ENCODE peak calls at places on chromosomes 5 and 9, in six cellular contexts. B is occipital lobe; W is sigmoid colon; K is activated CD4-positive, alpha-beta T cell treated with anti-CD3 and anti-CD28 coated beads for 4 hours; I is HS-27A; N is EL. F is an unnamed sample.

GRCh38 chr9:19464764-19465570 is 56.2 kb downstream of the ACER2 start:
- DNase-seq in N (peak; percentile 61), B (peak; percentile 76), W (peak; percentile 90), K (peak; percentile 72), I (no peak), F (no peak)

GRCh38 chr9:99127372-99128132 is 22.6 kb downstream of the TGFBR1 start:
- DNase-seq in K (no peak), N (peak; percentile 70), I (no peak), B (no peak), W (no peak), F (no peak)

GRCh38 chr9:130833324-130833990 is 1.6 kb upstream of the ABL1 start:
- DNase-seq in I (no peak), N (peak; percentile 59), W (no peak), B (no peak), K (no peak), F (no peak)

GRCh38 chr9:37953775-37954437 is 50.0 kb upstream of the SLC25A51 start:
- DNase-seq in K (peak; percentile 19), I (peak; percentile 94), W (no peak), N (peak; percentile 99), B (no peak), F (peak; percentile 97)

GRCh38 chr5:177997846-177998245 is 1.8 kb upstream of the PROP1 start:
- DNase-seq in B (no peak), N (no peak), K (no peak), I (no peak), W (no peak), F (no peak)

GRCh38 chr9:96173640-96174039 is 128.3 kb downstream of the HSD17B3 start:
- DNase-seq in B (no peak), N (no peak), W (no peak), I (no peak), K (no peak), F (no peak)

GRCh38 chr9:123044556-123044955 is 11.1 kb downstream of the GPR21 start:
- DNase-seq in W (no peak), B (no peak), I (no peak), K (no peak), N (peak; percentile 46), F (peak; percentile 22)

GRCh38 chr9:76027426-76027825 is 137.0 kb downstream of the PCSK5 start:
- DNase-seq in N (no peak), W (no peak), B (no peak), I (no peak), K (peak; percentile 21), F (no peak)

GRCh38 chr5:71714911-71715310 is 4.2 kb upstream of the CARTPT start:
- DNase-seq in W (no peak), N (no peak), B (no peak), I (no peak), K (no peak), F (no peak)